ENCODE peak calls at places on chromosomes 3 and 15, in nine cellular contexts. E is stimulated activated CD8-positive, alpha-beta memory T cell treated with anti-CD3 and anti-CD28 coated beads, Interleukin-7, amount 100 ng/mL, for 24 hours; I is iris pigment epithelial cell; T is cardiac muscle cell; V is effector memory CD8-positive, alpha-beta T cell; C is T-helper 1 cell; M is mucosa of gallbladder; Q is upper lobe of left lung; X is H54. K is an unnamed sample.

GRCh38 chr3:67781218-67781617 is 126.8 kb upstream of the SUCLG2 start:
- DNase-seq in E (no peak), I (no peak), T (no peak), V (no peak), C (no peak), M (no peak), Q (no peak), X (no peak), K (no peak)

GRCh38 chr3:81726132-81726531 is 35.3 kb downstream of the GBE1 start:
- DNase-seq in E (no peak), I (peak; percentile 66), T (peak; percentile 33), V (no peak), C (no peak), M (no peak), Q (no peak), X (no peak), K (no peak)

GRCh38 chr3:129413687-129414506 is 14.5 kb downstream of the EFCAB12 start:
- DNase-seq in E (no peak), I (peak; percentile 98), T (peak; percentile 96), V (no peak), C (no peak), M (peak; percentile 71), Q (no peak), X (peak; percentile 72), K (no peak)

GRCh38 chr3:73603771-73604171 is 21.0 kb downstream of the PDZRN3 start:
- DNase-seq in E (no peak), I (no peak), T (peak; percentile 43), V (no peak), C (no peak), M (no peak), Q (no peak), X (no peak), K (no peak)

GRCh38 chr15:100802421-100803157 is 77.0 kb upstream of the ALDH1A3 start:
- DNase-seq in E (no peak), I (no peak), T (no peak), V (no peak), C (no peak), M (peak; percentile 5), Q (no peak), X (no peak), K (no peak)

GRCh38 chr15:72706266-72706665 is 20.3 kb downstream of the BBS4 start:
- DNase-seq in E (no peak), I (peak; percentile 30), T (no peak), V (no peak), C (no peak), M (no peak), Q (no peak), X (no peak), K (no peak)

GRCh38 chr15:44536298-44536961 is 517 bp upstream of the EIF3J start:
- DNase-seq in E (peak; percentile 46), I (peak; percentile 73), T (no peak), V (no peak), C (no peak), M (peak; percentile 85), Q (peak; percentile 89), X (peak; percentile 78), K (peak; percentile 60)

GRCh38 chr3:142394921-142395622 is 52.8 kb downstream of the XRN1 start:
- DNase-seq in E (no peak), I (peak; percentile 23), T (no peak), V (no peak), C (no peak), M (no peak), Q (no peak), X (no peak), K (no peak)

GRCh38 chr15:95304116-95304873 is 1026.2 kb upstream of the NR2F2 start:
- DNase-seq in E (no peak), I (peak; percentile 58), T (peak; percentile 67), V (no peak), C (no peak), M (peak; percentile 23), Q (no peak), X (no peak), K (no peak)

GRCh38 chr15:92780816-92781215 is 119.3 kb upstream of the CHD2 start:
- DNase-seq in E (no peak), I (no peak), T (no peak), V (no peak), C (no peak), M (no peak), Q (no peak), X (no peak), K (no peak)

GRCh38 chr15:81942655-81943054 is 103.2 kb downstream of the MEX3B start:
- DNase-seq in E (no peak), I (no peak), T (no peak), V (no peak), C (no peak), M (no peak), Q (no peak), X (no peak), K (no peak)

GRCh38 chr15:98668566-98669308 is 20.4 kb downstream of the IGF1R start:
- DNase-seq in E (no peak), I (peak; percentile 83), T (no peak), V (no peak), C (no peak), M (no peak), Q (no peak), X (peak; percentile 22), K (no peak)

GRCh38 chr3:23324745-23325144 is 121.6 kb downstream of the UBE2E2 start:
- DNase-seq in E (no peak), I (peak; percentile 70), T (peak; percentile 73), V (no peak), C (no peak), M (no peak), Q (no peak), X (no peak), K (no peak)

GRCh38 chr3:67863869-67864268 is 209.5 kb upstream of the SUCLG2 start:
- DNase-seq in E (no peak), I (peak; percentile 44), T (no peak), V (no peak), C (no peak), M (no peak), Q (no peak), X (peak; percentile 7), K (no peak)

GRCh38 chr15:41971089-41971892 is 1.1 kb downstream of the EHD4 start:
- DNase-seq in E (peak; percentile 53), I (peak; percentile 85), T (peak; percentile 61), V (peak; percentile 68), C (peak; percentile 63), M (peak; percentile 47), Q (peak; percentile 77), X (peak; percentile 73), K (peak; percentile 32)

GRCh38 chr15:71807691-71808091 is 2.7 kb upstream of the NR2E3 start:
- DNase-seq in E (no peak), I (peak; percentile 40), T (peak; percentile 27), V (no peak), C (no peak), M (no peak), Q (no peak), X (no peak), K (no peak)

GRCh38 chr3:119292666-119293065 is 1.5 kb upstream of the ARHGAP31 start:
- DNase-seq in E (no peak), I (no peak), T (no peak), V (no peak), C (no peak), M (no peak), Q (no peak), X (no peak), K (no peak)

GRCh38 chr3:45026038-45026437 is at the start of gene CLEC3B:
- DNase-seq in E (no peak), I (peak; percentile 39), T (peak; percentile 83), V (no peak), C (no peak), M (peak; percentile 55), Q (peak; percentile 39), X (no peak), K (no peak)

K was measured in DMS79.